ENCODE peak calls at places on chromosomes 3 and 15, in seven cellular contexts. Z is choroid plexus epithelial cell, C is fibroblast of lung, V is GM12865, O is body of pancreas, B is uterus, P is IMR-90. M is an unnamed sample.

GRCh38 chr3:57951106-57951882 is 56.9 kb upstream of the FLNB start:
- DNase-seq in Z (peak), C (peak), V (no peak), O (peak), B (peak), P (peak), M (no peak)

GRCh38 chr3:79297242-79297641 is 470.6 kb downstream of the ROBO1 start:
- DNase-seq in Z (peak), C (peak), V (no peak), O (no peak), B (no peak), P (peak), M (no peak)

GRCh38 chr3:139248593-139249255 is 95.1 kb upstream of the MRPS22 start:
- DNase-seq in Z (no peak), C (no peak), V (no peak), O (no peak), B (no peak), P (no peak), M (no peak)

GRCh38 chr15:55834331-55834730 is 91.4 kb upstream of the PRTG start:
- DNase-seq in Z (no peak), C (peak), V (no peak), O (no peak), B (no peak), P (no peak), M (no peak)

GRCh38 chr15:22978691-22979068 is 1.5 kb downstream of the CYFIP1 start:
- DNase-seq in Z (no peak), C (no peak), V (no peak), O (no peak), B (no peak), P (no peak), M (no peak)

GRCh38 chr3:38458796-38459498 is 5.3 kb downstream of the ACVR2B start:
- DNase-seq in Z (no peak), C (peak), V (no peak), O (peak), B (peak), P (peak), M (no peak)

GRCh38 chr15:50065264-50065663 is 53.8 kb downstream of the ATP8B4 start:
- DNase-seq in Z (no peak), C (no peak), V (no peak), O (no peak), B (no peak), P (no peak), M (no peak)

GRCh38 chr3:140342668-140343067 is 335.2 kb upstream of the TRIM42 start:
- DNase-seq in Z (no peak), C (no peak), V (no peak), O (no peak), B (no peak), P (no peak), M (no peak)

GRCh38 chr3:191030491-191030890 is 168.0 kb upstream of the GMNC start:
- DNase-seq in Z (no peak), C (no peak), V (no peak), O (no peak), B (no peak), P (no peak), M (no peak)

GRCh38 chr3:58298189-58298588 is 7.9 kb upstream of the RPP14 start:
- DNase-seq in Z (no peak), C (no peak), V (no peak), O (no peak), B (no peak), P (no peak), M (no peak)

GRCh38 chr3:69236808-69237707 is 114.7 kb upstream of the LMOD3 start:
- DNase-seq in Z (peak), C (no peak), V (no peak), O (peak), B (no peak), P (no peak), M (no peak)

GRCh38 chr15:74725845-74726773 is 781 bp upstream of the CYP1A1 start:
- DNase-seq in Z (peak), C (no peak), V (peak), O (peak), B (no peak), P (no peak), M (no peak)

GRCh38 chr15:44215594-44215993 is 20.5 kb upstream of the FRMD5 start:
- DNase-seq in Z (peak), C (peak), V (peak), O (no peak), B (no peak), P (peak), M (no peak)

GRCh38 chr3:13167064-13167743 is 94.0 kb upstream of the IQSEC1 start:
- DNase-seq in Z (no peak), C (no peak), V (no peak), O (no peak), B (no peak), P (no peak), M (no peak)

GRCh38 chr3:76096036-76096435 is 310.7 kb upstream of the ZNF717 start:
- DNase-seq in Z (peak), C (peak), V (no peak), O (no peak), B (no peak), P (peak), M (no peak)

GRCh38 chr15:78761891-78762385 is 49.3 kb downstream of the ADAMTS7 start:
- DNase-seq in Z (no peak), C (no peak), V (peak), O (no peak), B (peak), P (no peak), M (no peak)
- H3K4me3 ChIP-seq in Z (no peak), C (no peak), V (no peak), O (no peak), B (no peak), P (no peak), M (no peak)

DNA sequence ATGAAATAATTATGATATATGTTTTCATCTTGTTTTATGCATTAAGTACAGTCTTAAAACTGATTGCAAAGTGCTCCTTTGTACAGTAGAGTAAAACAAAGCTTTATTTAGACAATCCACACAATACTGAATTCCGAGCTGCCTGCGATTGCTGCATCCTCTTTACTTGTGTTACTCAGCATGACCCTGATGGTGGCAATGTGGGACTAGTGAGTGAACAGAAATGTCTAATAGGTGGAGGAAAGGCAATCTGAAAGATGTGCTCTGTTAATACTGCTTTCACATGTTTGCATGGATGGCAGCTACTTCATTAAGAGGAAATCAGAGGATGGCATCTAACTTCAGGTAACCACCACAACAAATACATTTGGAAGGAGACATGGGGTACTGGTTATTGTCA is 930.4 kb upstream of the SEMA6D start:
- DNase-seq in Z (no peak), C (no peak), V (peak), O (peak), B (no peak), P (no peak), M (no peak)
- TF ChIP-seq CTCF in Z (no peak), C (no peak), V (peak), O (no peak), B (no peak), P (no peak), M (no peak)

GRCh38 chr15:70917955-70918354 is 25.3 kb downstream of the LRRC49 start:
- DNase-seq in Z (no peak), C (no peak), V (no peak), O (no peak), B (no peak), P (no peak), M (no peak)
- H3K4me3 ChIP-seq in Z (no peak), C (no peak), V (no peak), O (no peak), B (no peak), P (no peak), M (no peak)

GRCh38 chr3:56711344-56711743 is 28.3 kb upstream of the TASOR start:
- DNase-seq in Z (no peak), C (no peak), V (peak), O (no peak), B (no peak), P (no peak), M (no peak)
- TF ChIP-seq CTCF in Z (no peak), C (no peak), V (no peak), O (no peak), B (no peak), P (no peak), M (no peak)

GRCh38 chr3:65597952-65598413 is 440.7 kb downstream of the MAGI1 start:
- DNase-seq in Z (no peak), C (no peak), V (no peak), O (no peak), B (no peak), P (no peak), M (no peak)
- H3K4me3 ChIP-seq in Z (no peak), C (no peak), V (no peak), O (no peak), B (peak), P (no peak), M (no peak)

GRCh38 chr3:22729981-22730380 is 473.1 kb upstream of the UBE2E2 start:
- DNase-seq in Z (peak), C (no peak), V (peak), O (no peak), B (no peak), P (peak), M (no peak)
- TF ChIP-seq CTCF in Z (peak), C (no peak), V (peak), O (no peak), B (no peak), P (no peak), M (peak)

GRCh38 chr15:67149068-67149841 is 83.9 kb downstream of the SMAD3 start:
- DNase-seq in Z (no peak), C (no peak), V (no peak), O (no peak), B (no peak), P (no peak), M (no peak)
- H3K4me3 ChIP-seq in Z (no peak), C (peak), V (no peak), O (no peak), B (no peak), P (no peak), M (peak)

GRCh38 chr3:151327571-151328198 is 1.7 kb downstream of the P2RY13 start:
- DNase-seq in Z (peak), C (no peak), V (no peak), O (no peak), B (no peak), P (peak), M (no peak)
- TF ChIP-seq CTCF in Z (peak), C (no peak), V (peak), O (peak), B (peak), P (peak), M (peak)

M was measured in epithelial cell of proximal tubule.